ENCODE peak calls at places on chromosomes 1 and 21, in six cellular contexts. D is hepatocyte; E is stimulated activated CD4-positive, alpha-beta T cell treated with anti-CD3 and anti-CD28 coated beads, Interleukin-2, amount 100 ng/mL, for 48 hours; J is HS-27A; Z is A172; X is LoVo. P is an unnamed sample.

GRCh38 chr1:66938618-66939017 is 13.8 kb downstream of the MIER1 start:
- DNase-seq in X (no peak), E (no peak), Z (no peak), D (no peak), J (no peak), P (no peak)

GRCh38 chr1:22870201-22870871 is 102.3 kb downstream of the LACTBL1 start:
- DNase-seq in E (no peak), D (no peak), X (no peak), Z (no peak), J (no peak), P (peak)

GRCh38 chr1:231278100-231278790 is 37.2 kb downstream of the GNPAT start:
- DNase-seq in E (no peak), D (no peak), X (no peak), Z (no peak), J (no peak), P (no peak)

GRCh38 chr1:109488696-109489095 is 5.0 kb downstream of the ATXN7L2 start:
- DNase-seq in Z (no peak), E (no peak), X (no peak), D (no peak), J (no peak), P (no peak)

GRCh38 chr1:75233302-75233929 is 99.2 kb downstream of the LHX8 start:
- DNase-seq in X (peak), J (peak), Z (peak), E (no peak), D (peak), P (peak)

GRCh38 chr21:44761747-44762208 is 39.8 kb downstream of the UBE2G2 start:
- DNase-seq in Z (no peak), J (no peak), E (no peak), D (no peak), X (no peak), P (no peak)

GRCh38 chr1:25197982-25198681 is 34.2 kb downstream of the SYF2 start:
- DNase-seq in X (peak), J (no peak), D (no peak), Z (no peak), E (no peak), P (no peak)

GRCh38 chr1:118659646-118660045 is 328.5 kb downstream of the TBX15 start:
- DNase-seq in X (no peak), D (no peak), E (no peak), J (no peak), Z (no peak), P (no peak)

GRCh38 chr1:93014156-93014555 is 52.9 kb upstream of the DIPK1A start:
- DNase-seq in E (no peak), D (no peak), X (no peak), J (no peak), Z (no peak), P (no peak)